ENCODE peak calls at places on chromosome 17, in six cellular contexts. One of them, this sample, is unnamed.

GRCh38 chr17:42458497-42459255 is at the start of gene ATP6V0A1:
- DNase-seq in dorsolateral prefrontal cortex: peak; percentile 96
- DNase-seq in bronchial epithelial cell: peak; percentile 59
- DNase-seq in mucosa of descending colon: peak; percentile 98
- DNase-seq in esophagus squamous epithelium: peak; percentile 43
- DNase-seq in IMR-90: peak; percentile 81
- DNase-seq in this sample: peak; percentile 87

GRCh38 chr17:77837917-77838316 is 120.6 kb upstream of the TNRC6C start:
- DNase-seq in dorsolateral prefrontal cortex: no peak
- DNase-seq in bronchial epithelial cell: no peak
- DNase-seq in mucosa of descending colon: peak; percentile 27
- DNase-seq in esophagus squamous epithelium: no peak
- DNase-seq in IMR-90: no peak
- DNase-seq in this sample: no peak

GRCh38 chr17:17994271-17994670 is 21.6 kb downstream of the DRC3 start:
- DNase-seq in dorsolateral prefrontal cortex: no peak
- DNase-seq in bronchial epithelial cell: no peak
- DNase-seq in mucosa of descending colon: no peak
- DNase-seq in esophagus squamous epithelium: no peak
- DNase-seq in IMR-90: no peak
- DNase-seq in this sample: no peak

GRCh38 chr17:31854672-31855071 is 4.4 kb downstream of the COPRS start:
- DNase-seq in dorsolateral prefrontal cortex: no peak
- DNase-seq in bronchial epithelial cell: no peak
- DNase-seq in mucosa of descending colon: no peak
- DNase-seq in esophagus squamous epithelium: no peak
- DNase-seq in IMR-90: no peak
- DNase-seq in this sample: no peak

GRCh38 chr17:36778458-36778857 is 158.8 kb upstream of the LHX1 start:
- DNase-seq in dorsolateral prefrontal cortex: no peak
- DNase-seq in bronchial epithelial cell: no peak
- DNase-seq in mucosa of descending colon: no peak
- DNase-seq in esophagus squamous epithelium: no peak
- DNase-seq in IMR-90: no peak
- DNase-seq in this sample: no peak

GRCh38 chr17:38908676-38909181 is 16.7 kb upstream of the LASP1NB start:
- DNase-seq in dorsolateral prefrontal cortex: no peak
- DNase-seq in bronchial epithelial cell: peak; percentile 67
- DNase-seq in mucosa of descending colon: peak; percentile 23
- DNase-seq in esophagus squamous epithelium: no peak
- DNase-seq in IMR-90: no peak
- DNase-seq in this sample: no peak

GRCh38 chr17:58710948-58711552 is 18.6 kb downstream of the RAD51C start:
- DNase-seq in dorsolateral prefrontal cortex: no peak
- DNase-seq in bronchial epithelial cell: peak; percentile 47
- DNase-seq in mucosa of descending colon: no peak
- DNase-seq in esophagus squamous epithelium: no peak
- DNase-seq in IMR-90: peak; percentile 69
- DNase-seq in this sample: no peak

GRCh38 chr17:1915889-1916288 is 86.1 kb downstream of the RPA1 start:
- DNase-seq in dorsolateral prefrontal cortex: no peak
- DNase-seq in bronchial epithelial cell: no peak
- DNase-seq in mucosa of descending colon: no peak
- DNase-seq in esophagus squamous epithelium: no peak
- DNase-seq in IMR-90: no peak
- DNase-seq in this sample: no peak

GRCh38 chr17:5138616-5139453 is 23.0 kb downstream of the USP6 start:
- DNase-seq in dorsolateral prefrontal cortex: no peak
- DNase-seq in bronchial epithelial cell: no peak
- DNase-seq in mucosa of descending colon: no peak
- DNase-seq in esophagus squamous epithelium: no peak
- DNase-seq in IMR-90: no peak
- DNase-seq in this sample: no peak

GRCh38 chr17:78607061-78607460 is 29.9 kb upstream of the DNAH17 start:
- DNase-seq in dorsolateral prefrontal cortex: no peak
- DNase-seq in bronchial epithelial cell: no peak
- DNase-seq in mucosa of descending colon: no peak
- DNase-seq in esophagus squamous epithelium: no peak
- DNase-seq in IMR-90: no peak
- DNase-seq in this sample: no peak

GRCh38 chr17:13477180-13477611 is 124.5 kb downstream of the HS3ST3A1 start:
- DNase-seq in dorsolateral prefrontal cortex: no peak
- DNase-seq in bronchial epithelial cell: peak; percentile 10
- DNase-seq in mucosa of descending colon: no peak
- DNase-seq in esophagus squamous epithelium: no peak
- DNase-seq in IMR-90: peak; percentile 75
- DNase-seq in this sample: no peak

GRCh38 chr17:19392303-19392702 is 5.3 kb upstream of the MFAP4 start:
- DNase-seq in dorsolateral prefrontal cortex: no peak
- DNase-seq in bronchial epithelial cell: no peak
- DNase-seq in mucosa of descending colon: no peak
- DNase-seq in esophagus squamous epithelium: no peak
- DNase-seq in IMR-90: no peak
- DNase-seq in this sample: no peak

DNA sequence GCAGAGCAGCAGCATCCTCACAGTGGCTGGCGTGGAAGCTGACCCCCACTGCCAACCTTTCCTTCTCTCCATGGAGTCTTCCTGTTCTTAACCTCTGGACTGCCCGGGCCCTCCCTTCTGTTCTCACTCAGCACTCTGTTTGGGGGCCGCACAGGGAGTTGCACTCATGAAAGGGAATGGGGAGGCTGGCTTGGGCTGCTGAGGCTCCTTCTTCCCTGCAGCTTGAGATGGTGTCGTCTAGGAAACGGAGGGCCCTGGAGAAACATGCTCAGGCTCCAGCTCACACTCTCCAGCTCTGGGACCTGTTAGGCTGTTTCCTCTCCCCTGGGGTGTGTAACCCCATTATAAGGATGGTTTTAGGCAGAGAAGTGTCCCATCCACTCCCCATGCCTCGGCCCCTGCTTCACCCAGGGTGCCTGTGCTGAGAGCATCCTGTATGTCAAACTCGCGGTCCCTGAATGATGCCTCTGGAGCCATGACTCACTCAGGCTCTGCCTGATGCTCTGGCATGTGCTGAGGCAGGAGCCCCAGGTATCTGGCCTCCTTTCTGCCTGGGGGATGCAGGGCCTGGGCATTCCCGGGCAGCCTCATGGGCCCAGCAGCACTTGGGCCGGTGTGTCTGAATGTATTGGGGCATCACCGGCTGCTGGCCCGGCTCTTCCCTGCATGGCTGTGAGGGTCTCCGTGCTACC is 18.9 kb downstream of the TMEM94 start:
- DNase-seq in dorsolateral prefrontal cortex: no peak
- DNase-seq in bronchial epithelial cell: no peak
- DNase-seq in mucosa of descending colon: no peak
- DNase-seq in esophagus squamous epithelium: no peak
- DNase-seq in IMR-90: peak; percentile 38
- DNase-seq in this sample: no peak
- TF ChIP-seq CTCF in dorsolateral prefrontal cortex: no peak
- TF ChIP-seq CTCF in bronchial epithelial cell: no peak
- TF ChIP-seq CTCF in mucosa of descending colon: no peak
- TF ChIP-seq CTCF in esophagus squamous epithelium: no peak
- TF ChIP-seq CTCF in IMR-90: no peak
- TF ChIP-seq CTCF in this sample: no peak

GRCh38 chr17:51322390-51323029 is 62.2 kb downstream of the UTP18 start:
- DNase-seq in dorsolateral prefrontal cortex: no peak
- DNase-seq in bronchial epithelial cell: peak; percentile 44
- DNase-seq in mucosa of descending colon: no peak
- DNase-seq in esophagus squamous epithelium: no peak
- DNase-seq in IMR-90: peak; percentile 7
- DNase-seq in this sample: no peak
- TF ChIP-seq CTCF in dorsolateral prefrontal cortex: peak; percentile 65
- TF ChIP-seq CTCF in bronchial epithelial cell: peak; percentile 50
- TF ChIP-seq CTCF in mucosa of descending colon: no peak
- TF ChIP-seq CTCF in esophagus squamous epithelium: peak; percentile 14
- TF ChIP-seq CTCF in IMR-90: peak; percentile 40
- TF ChIP-seq CTCF in this sample: no peak

GRCh38 chr17:80991645-80992076 is at the start of gene CHMP6:
- DNase-seq in dorsolateral prefrontal cortex: peak; percentile 78
- DNase-seq in bronchial epithelial cell: peak; percentile 19
- DNase-seq in mucosa of descending colon: peak; percentile 85
- DNase-seq in esophagus squamous epithelium: no peak
- DNase-seq in IMR-90: peak; percentile 76
- DNase-seq in this sample: peak; percentile 57
- TF ChIP-seq CTCF in dorsolateral prefrontal cortex: peak; percentile 55
- TF ChIP-seq CTCF in bronchial epithelial cell: peak; percentile 20
- TF ChIP-seq CTCF in mucosa of descending colon: peak; percentile 13
- TF ChIP-seq CTCF in esophagus squamous epithelium: no peak
- TF ChIP-seq CTCF in IMR-90: peak; percentile 33
- TF ChIP-seq CTCF in this sample: no peak

GRCh38 chr17:28725166-28725659 is 820 bp downstream of the TLCD1 start:
- DNase-seq in dorsolateral prefrontal cortex: no peak
- DNase-seq in bronchial epithelial cell: peak; percentile 54
- DNase-seq in mucosa of descending colon: no peak
- DNase-seq in esophagus squamous epithelium: no peak
- DNase-seq in IMR-90: peak; percentile 65
- DNase-seq in this sample: no peak
- TF ChIP-seq CTCF in dorsolateral prefrontal cortex: no peak
- TF ChIP-seq CTCF in bronchial epithelial cell: peak; percentile 8
- TF ChIP-seq CTCF in mucosa of descending colon: no peak
- TF ChIP-seq CTCF in esophagus squamous epithelium: no peak
- TF ChIP-seq CTCF in IMR-90: no peak
- TF ChIP-seq CTCF in this sample: no peak

DNA sequence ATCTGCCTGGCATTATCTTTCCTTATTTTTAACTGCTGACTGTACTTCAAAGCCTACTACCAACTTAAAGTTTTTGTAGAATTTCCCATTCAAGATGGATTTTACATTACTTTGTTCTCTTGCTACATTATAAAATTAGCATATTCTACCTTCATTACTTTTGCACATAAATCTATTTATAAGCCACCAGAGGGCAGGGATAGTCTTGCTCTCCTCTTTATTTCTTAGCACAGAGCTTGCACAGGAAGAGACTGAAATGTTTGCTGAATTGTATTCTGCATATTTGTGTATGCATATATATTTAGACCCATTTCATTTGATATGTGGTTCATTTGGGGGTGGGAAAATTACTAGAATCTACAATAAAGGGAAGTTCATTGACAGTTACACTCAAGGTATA is 108.0 kb downstream of the SKAP1 start:
- DNase-seq in dorsolateral prefrontal cortex: no peak
- DNase-seq in bronchial epithelial cell: peak; percentile 10
- DNase-seq in mucosa of descending colon: no peak
- DNase-seq in esophagus squamous epithelium: no peak
- DNase-seq in IMR-90: peak; percentile 29
- DNase-seq in this sample: no peak
- TF ChIP-seq CTCF in dorsolateral prefrontal cortex: no peak
- TF ChIP-seq CTCF in bronchial epithelial cell: no peak
- TF ChIP-seq CTCF in mucosa of descending colon: no peak
- TF ChIP-seq CTCF in esophagus squamous epithelium: no peak
- TF ChIP-seq CTCF in IMR-90: peak; percentile 28
- TF ChIP-seq CTCF in this sample: no peak

GRCh38 chr17:63474914-63475460 is 1.9 kb upstream of the ACE start:
- DNase-seq in dorsolateral prefrontal cortex: no peak
- DNase-seq in bronchial epithelial cell: no peak
- DNase-seq in mucosa of descending colon: no peak
- DNase-seq in esophagus squamous epithelium: no peak
- DNase-seq in IMR-90: no peak
- DNase-seq in this sample: no peak

GRCh38 chr17:63477471-63478440 is 895 bp downstream of the ACE start:
- DNase-seq in dorsolateral prefrontal cortex: no peak
- DNase-seq in bronchial epithelial cell: no peak
- DNase-seq in mucosa of descending colon: peak; percentile 68
- DNase-seq in esophagus squamous epithelium: no peak
- DNase-seq in IMR-90: no peak
- DNase-seq in this sample: no peak

GRCh38 chr17:63476494-63476856 is 386 bp upstream of the ACE start:
- DNase-seq in dorsolateral prefrontal cortex: no peak
- DNase-seq in bronchial epithelial cell: no peak
- DNase-seq in mucosa of descending colon: no peak
- DNase-seq in esophagus squamous epithelium: no peak
- DNase-seq in IMR-90: no peak
- DNase-seq in this sample: peak; percentile 54

GRCh38 chr17:63475491-63476412 is 1.1 kb upstream of the ACE start:
- DNase-seq in dorsolateral prefrontal cortex: no peak
- DNase-seq in bronchial epithelial cell: no peak
- DNase-seq in mucosa of descending colon: peak; percentile 57
- DNase-seq in esophagus squamous epithelium: no peak
- DNase-seq in IMR-90: peak; percentile 34
- DNase-seq in this sample: no peak

DNA sequence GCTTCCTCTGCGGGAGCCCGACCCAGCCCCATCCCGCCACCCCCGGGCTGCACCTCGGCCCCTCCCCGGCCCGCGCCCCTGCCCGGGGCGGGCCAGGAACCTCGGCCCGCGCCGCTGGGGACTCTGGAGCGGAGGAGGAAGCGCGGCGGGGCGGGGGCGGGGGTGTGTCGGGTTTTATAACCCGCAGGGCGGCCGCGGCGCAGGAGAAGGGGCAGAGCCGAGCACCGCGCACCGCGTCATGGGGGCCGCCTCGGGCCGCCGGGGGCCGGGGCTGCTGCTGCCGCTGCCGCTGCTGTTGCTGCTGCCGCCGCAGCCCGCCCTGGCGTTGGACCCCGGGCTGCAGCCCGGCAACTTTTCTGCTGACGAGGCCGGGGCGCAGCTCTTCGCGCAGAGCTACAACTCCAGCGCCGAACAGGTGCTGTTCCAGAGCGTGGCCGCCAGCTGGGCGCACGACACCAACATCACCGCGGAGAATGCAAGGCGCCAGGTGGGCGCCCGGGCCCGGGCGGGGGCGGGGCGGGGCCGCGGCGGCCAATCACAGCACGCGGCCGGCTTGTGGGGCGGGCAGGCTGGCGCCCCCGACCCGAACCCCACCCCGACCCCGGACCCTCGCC is at the start of gene ACE:
- DNase-seq in dorsolateral prefrontal cortex: no peak
- DNase-seq in bronchial epithelial cell: no peak
- DNase-seq in mucosa of descending colon: peak; percentile 90
- DNase-seq in esophagus squamous epithelium: no peak
- DNase-seq in IMR-90: peak; percentile 15
- DNase-seq in this sample: no peak
- TF ChIP-seq CTCF in dorsolateral prefrontal cortex: no peak
- TF ChIP-seq CTCF in bronchial epithelial cell: no peak
- TF ChIP-seq CTCF in mucosa of descending colon: no peak
- TF ChIP-seq CTCF in esophagus squamous epithelium: no peak
- TF ChIP-seq CTCF in IMR-90: no peak
- TF ChIP-seq CTCF in this sample: no peak